ENCODE peak calls at places on chromosomes 3 and 15, in four cellular contexts. One of them, this sample, is unnamed.
A peak's percentile ranks its signal among the peaks of the same experiment; 100 is the strongest.

GRCh38 chr3:148036331-148036881 is 627.2 kb downstream of the ZIC1 start:
- DNase-seq in CD4-positive, CD25-positive, alpha-beta regulatory T cell: no peak
- DNase-seq in mammary epithelial cell: no peak
- DNase-seq in stomach: no peak
- DNase-seq in this sample: no peak

GRCh38 chr15:66774001-66774814 is 72.2 kb downstream of the SMAD6 start:
- DNase-seq in CD4-positive, CD25-positive, alpha-beta regulatory T cell: peak; percentile 42
- DNase-seq in stomach: peak; percentile 92
- DNase-seq in mammary epithelial cell: peak; percentile 59
- DNase-seq in this sample: no peak

GRCh38 chr15:74978503-74978902 is 16.9 kb upstream of the SCAMP5 start:
- DNase-seq in stomach: no peak
- DNase-seq in mammary epithelial cell: no peak
- DNase-seq in CD4-positive, CD25-positive, alpha-beta regulatory T cell: no peak
- DNase-seq in this sample: no peak

GRCh38 chr3:171646357-171647133 is 163.7 kb downstream of the PLD1 start:
- DNase-seq in stomach: no peak
- DNase-seq in CD4-positive, CD25-positive, alpha-beta regulatory T cell: peak; percentile 19
- DNase-seq in mammary epithelial cell: peak; percentile 46
- DNase-seq in this sample: no peak

GRCh38 chr15:72227192-72227586 is 3.8 kb downstream of the PKM start:
- DNase-seq in CD4-positive, CD25-positive, alpha-beta regulatory T cell: no peak
- DNase-seq in stomach: no peak
- DNase-seq in mammary epithelial cell: peak; percentile 95
- DNase-seq in this sample: peak; percentile 91

GRCh38 chr3:173553635-173554280 is 156.2 kb downstream of the NLGN1 start:
- DNase-seq in stomach: no peak
- DNase-seq in mammary epithelial cell: peak; percentile 4
- DNase-seq in CD4-positive, CD25-positive, alpha-beta regulatory T cell: no peak
- DNase-seq in this sample: no peak

GRCh38 chr3:47425959-47426358 is 45.1 kb downstream of the PTPN23 start:
- DNase-seq in mammary epithelial cell: no peak
- DNase-seq in CD4-positive, CD25-positive, alpha-beta regulatory T cell: no peak
- DNase-seq in stomach: no peak
- DNase-seq in this sample: no peak

GRCh38 chr3:13403818-13404216 is 16.3 kb downstream of the NUP210 start:
- DNase-seq in CD4-positive, CD25-positive, alpha-beta regulatory T cell: no peak
- DNase-seq in mammary epithelial cell: no peak
- DNase-seq in stomach: no peak
- DNase-seq in this sample: no peak

GRCh38 chr3:12545473-12545791 is at the start of gene MKRN2OS:
- DNase-seq in CD4-positive, CD25-positive, alpha-beta regulatory T cell: no peak
- DNase-seq in stomach: peak; percentile 70
- DNase-seq in mammary epithelial cell: peak; percentile 91
- DNase-seq in this sample: peak; percentile 77

GRCh38 chr3:187014417-187014864 is 84.1 kb downstream of the ST6GAL1 start:
- DNase-seq in stomach: no peak
- DNase-seq in CD4-positive, CD25-positive, alpha-beta regulatory T cell: no peak
- DNase-seq in mammary epithelial cell: peak; percentile 6
- DNase-seq in this sample: no peak

GRCh38 chr15:88912500-88912921 is 668 bp downstream of the MFGE8 start:
- DNase-seq in stomach: no peak
- DNase-seq in mammary epithelial cell: peak; percentile 24
- DNase-seq in CD4-positive, CD25-positive, alpha-beta regulatory T cell: no peak
- DNase-seq in this sample: no peak

GRCh38 chr3:113662824-113663223 is 33.6 kb downstream of the USF3 start:
- DNase-seq in CD4-positive, CD25-positive, alpha-beta regulatory T cell: no peak
- DNase-seq in mammary epithelial cell: no peak
- DNase-seq in stomach: no peak
- DNase-seq in this sample: no peak
- H3K36me3 ChIP-seq in CD4-positive, CD25-positive, alpha-beta regulatory T cell: peaks cover 72% of the 10 kb centered on the region
- H3K36me3 ChIP-seq in mammary epithelial cell: no peaks in the 10 kb centered on the region
- H3K36me3 ChIP-seq in stomach: peaks cover 55% of the 10 kb centered on the region
- H3K36me3 ChIP-seq in this sample: no peaks in the 10 kb centered on the region

DNA sequence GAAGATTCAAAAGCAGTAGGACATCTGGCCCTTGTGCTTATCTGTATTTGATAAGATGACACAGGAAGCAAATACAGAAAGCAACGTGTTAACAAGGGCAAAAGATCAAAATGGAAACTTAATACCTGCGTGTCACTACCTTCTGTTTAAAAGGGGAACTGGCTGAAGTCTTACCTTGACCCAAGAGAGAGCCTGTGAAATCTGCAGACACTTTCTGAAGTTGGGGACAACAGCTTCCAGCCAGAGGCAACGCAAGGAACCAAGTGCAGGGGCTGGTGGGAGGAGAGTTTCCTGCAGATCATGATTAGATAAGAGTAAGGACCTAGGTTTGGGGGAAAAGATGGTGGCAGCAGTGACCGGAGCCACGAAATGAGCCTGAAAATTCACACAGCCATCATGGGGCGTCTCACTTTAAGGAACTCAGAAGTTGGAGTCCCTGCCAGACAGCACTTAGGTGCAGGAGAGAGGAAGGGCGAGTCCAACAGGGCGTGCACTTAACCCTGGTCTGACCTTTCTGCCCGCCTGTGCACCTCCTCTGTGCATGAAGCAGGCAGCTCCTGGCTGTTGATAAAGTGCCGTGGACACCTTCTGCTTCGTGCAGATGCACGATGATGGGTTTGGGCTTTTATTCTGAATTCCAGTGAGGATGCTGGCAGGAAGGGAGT is 153.5 kb upstream of the BHLHE40 start:
- DNase-seq in mammary epithelial cell: peak; percentile 20
- DNase-seq in stomach: peak; percentile 60
- DNase-seq in CD4-positive, CD25-positive, alpha-beta regulatory T cell: no peak
- DNase-seq in this sample: no peak
- H3K4me3 ChIP-seq in mammary epithelial cell: no peak overlapping the region
- H3K4me3 ChIP-seq in stomach: peak overlapping the region; percentile 3
- H3K4me3 ChIP-seq in CD4-positive, CD25-positive, alpha-beta regulatory T cell: peak overlapping the region; percentile 66
- H3K4me3 ChIP-seq in this sample: no peak overlapping the region

GRCh38 chr3:195197764-195198423 is 73.1 kb downstream of the XXYLT1 start:
- DNase-seq in mammary epithelial cell: peak; percentile 82
- DNase-seq in stomach: peak; percentile 8
- DNase-seq in CD4-positive, CD25-positive, alpha-beta regulatory T cell: no peak
- DNase-seq in this sample: no peak

GRCh38 chr3:195195321-195196209 is 75.4 kb downstream of the XXYLT1 start:
- DNase-seq in CD4-positive, CD25-positive, alpha-beta regulatory T cell: no peak
- DNase-seq in mammary epithelial cell: no peak
- DNase-seq in stomach: no peak
- DNase-seq in this sample: no peak

GRCh38 chr3:195194559-195195161 is 76.3 kb downstream of the XXYLT1 start:
- DNase-seq in stomach: no peak
- DNase-seq in mammary epithelial cell: no peak
- DNase-seq in CD4-positive, CD25-positive, alpha-beta regulatory T cell: no peak
- DNase-seq in this sample: no peak

GRCh38 chr3:195198424-195199346 is 72.3 kb downstream of the XXYLT1 start:
- DNase-seq in CD4-positive, CD25-positive, alpha-beta regulatory T cell: no peak
- DNase-seq in stomach: peak; percentile 24
- DNase-seq in mammary epithelial cell: no peak
- DNase-seq in this sample: no peak

GRCh38 chr3:195196266-195196665 is 74.7 kb downstream of the XXYLT1 start:
- DNase-seq in CD4-positive, CD25-positive, alpha-beta regulatory T cell: no peak
- DNase-seq in stomach: peak; percentile 3
- DNase-seq in mammary epithelial cell: peak; percentile 42
- DNase-seq in this sample: no peak
- H3K4me1 ChIP-seq in CD4-positive, CD25-positive, alpha-beta regulatory T cell: peaks cover 8% of the 10 kb centered on the region
- H3K4me1 ChIP-seq in stomach: no peaks in the 10 kb centered on the region
- H3K4me1 ChIP-seq in mammary epithelial cell: peaks cover 24% of the 10 kb centered on the region
- H3K4me1 ChIP-seq in this sample: peaks cover 47% of the 10 kb centered on the region

GRCh38 chr3:138242466-138242865 is 55.4 kb downstream of the ARMC8 start:
- DNase-seq in mammary epithelial cell: no peak
- DNase-seq in stomach: no peak
- DNase-seq in CD4-positive, CD25-positive, alpha-beta regulatory T cell: no peak
- DNase-seq in this sample: no peak

GRCh38 chr3:138241061-138241460 is 54.0 kb downstream of the ARMC8 start:
- DNase-seq in stomach: no peak
- DNase-seq in CD4-positive, CD25-positive, alpha-beta regulatory T cell: no peak
- DNase-seq in mammary epithelial cell: peak; percentile 28
- DNase-seq in this sample: no peak

GRCh38 chr3:138249636-138250035 is 62.5 kb downstream of the ARMC8 start:
- DNase-seq in stomach: no peak
- DNase-seq in mammary epithelial cell: no peak
- DNase-seq in CD4-positive, CD25-positive, alpha-beta regulatory T cell: no peak
- DNase-seq in this sample: no peak

DNA sequence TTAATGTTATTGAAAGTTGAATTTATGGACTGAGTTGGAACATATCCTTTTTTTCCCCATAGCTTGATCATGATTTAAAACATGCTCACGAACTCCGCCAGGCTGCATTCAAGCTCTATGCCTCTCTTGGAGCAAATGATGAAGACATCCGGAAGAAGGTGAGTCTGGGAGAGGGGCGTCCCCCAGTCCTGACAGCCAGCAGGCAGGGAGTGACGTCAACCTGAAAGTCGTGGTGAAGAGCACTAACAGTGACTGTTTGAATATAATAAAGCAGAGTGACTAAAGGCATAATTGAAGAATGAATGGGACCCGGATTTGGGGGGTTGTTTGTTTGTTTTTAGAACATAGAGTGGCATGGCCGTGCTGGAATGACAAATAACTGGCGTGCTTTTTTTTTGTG is 57.9 kb downstream of the ARMC8 start:
- DNase-seq in stomach: no peak
- DNase-seq in mammary epithelial cell: no peak
- DNase-seq in CD4-positive, CD25-positive, alpha-beta regulatory T cell: no peak
- DNase-seq in this sample: no peak
- H3K36me3 ChIP-seq in stomach: peaks cover 80% of the 10 kb centered on the region
- H3K36me3 ChIP-seq in mammary epithelial cell: peaks cover 10% of the 10 kb centered on the region
- H3K36me3 ChIP-seq in CD4-positive, CD25-positive, alpha-beta regulatory T cell: peaks cover 54% of the 10 kb centered on the region
- H3K36me3 ChIP-seq in this sample: peaks cover 79% of the 10 kb centered on the region

DNA sequence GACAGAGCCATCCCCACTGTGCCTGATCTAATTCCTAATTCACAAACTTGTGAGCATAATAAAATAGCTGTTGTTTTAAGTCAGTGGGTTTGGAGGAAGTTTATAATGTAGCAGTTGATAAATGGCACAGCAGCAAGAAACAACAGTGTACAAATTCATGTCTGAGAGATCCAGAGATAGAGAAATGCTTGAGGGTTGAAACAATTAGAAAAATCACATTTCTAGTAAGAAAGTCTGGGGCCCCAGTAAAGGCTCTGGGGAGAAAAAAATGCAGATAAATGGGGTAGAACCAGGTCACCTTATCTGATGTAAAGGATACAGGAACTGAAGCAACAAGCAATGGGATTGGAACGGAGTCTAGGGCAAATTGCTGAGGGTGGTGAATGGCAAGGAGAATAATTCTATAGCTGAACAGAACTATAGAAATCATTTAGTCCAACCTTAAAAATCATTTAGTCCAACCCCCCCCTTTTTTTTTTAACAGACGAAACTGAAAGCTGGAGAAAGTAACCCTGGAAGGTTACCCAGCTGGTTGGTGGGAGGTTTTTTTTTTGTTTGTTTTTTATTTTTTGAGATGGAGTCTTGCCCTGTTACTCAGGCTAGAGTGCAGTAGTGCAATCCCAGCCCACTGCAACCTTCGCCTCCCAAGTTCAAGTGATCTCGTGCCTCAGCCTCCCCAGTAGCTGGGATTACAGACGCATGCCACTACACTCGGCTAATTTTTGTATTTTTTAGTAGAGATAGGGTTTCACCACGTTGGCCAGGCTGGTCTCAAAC is 14.3 kb upstream of the SHQ1 start:
- DNase-seq in stomach: no peak
- DNase-seq in mammary epithelial cell: no peak
- DNase-seq in CD4-positive, CD25-positive, alpha-beta regulatory T cell: no peak
- DNase-seq in this sample: no peak
- H3K4me3 ChIP-seq in stomach: no peak overlapping the region
- H3K4me3 ChIP-seq in mammary epithelial cell: no peak overlapping the region
- H3K4me3 ChIP-seq in CD4-positive, CD25-positive, alpha-beta regulatory T cell: no peak overlapping the region
- H3K4me3 ChIP-seq in this sample: no peak overlapping the region